ENCODE peak calls at places on chromosome 2, in six cellular contexts. V, X, W, E, O and A are unnamed samples.
A peak's percentile ranks its signal among the peaks of the same experiment; 100 is the strongest.

GRCh38 chr2:105438104-105438929 is 39.5 kb upstream of the FHL2 start:
- DNase-seq in W (no peak), O (peak; percentile 80), X (peak; percentile 97), V (peak; percentile 62), E (no peak), A (no peak)

GRCh38 chr2:136242687-136243277 is 124.8 kb upstream of the CXCR4 start:
- DNase-seq in E (no peak), W (peak; percentile 24), V (peak; percentile 20), X (peak; percentile 17), O (no peak), A (no peak)

GRCh38 chr2:235807347-235807746 is 313.5 kb downstream of the AGAP1 start:
- DNase-seq in V (no peak), X (no peak), E (no peak), O (no peak), W (no peak), A (peak; percentile 5)

GRCh38 chr2:3598912-3599854 is 4.3 kb downstream of the COLEC11 start:
- DNase-seq in X (no peak), V (no peak), W (no peak), E (no peak), O (no peak), A (no peak)

GRCh38 chr2:240467149-240467642 is 31.7 kb downstream of the GPC1 start:
- DNase-seq in V (no peak), W (no peak), E (peak; percentile 1), X (no peak), O (no peak), A (no peak)

GRCh38 chr2:238649123-238649522 is 198.8 kb upstream of the TWIST2 start:
- DNase-seq in E (no peak), V (no peak), W (no peak), O (no peak), X (no peak), A (no peak)

GRCh38 chr2:221596192-221596591 is 24.1 kb upstream of the EPHA4 start:
- DNase-seq in O (no peak), W (no peak), E (no peak), V (peak; percentile 18), X (peak; percentile 11), A (no peak)

GRCh38 chr2:230687498-230687897 is 25.1 kb upstream of the CAB39 start:
- DNase-seq in W (no peak), X (peak; percentile 58), O (no peak), V (peak; percentile 43), E (no peak), A (no peak)

GRCh38 chr2:77169426-77169825 is 352.8 kb downstream of the LRRTM4 start:
- DNase-seq in E (no peak), V (no peak), X (no peak), O (no peak), W (no peak), A (no peak)

GRCh38 chr2:98795903-98796676 is 65.2 kb upstream of the MGAT4A start:
- DNase-seq in V (no peak), O (no peak), E (no peak), X (no peak), W (no peak), A (no peak)

GRCh38 chr2:199940373-199940772 is 14.9 kb downstream of the TYW5 start:
- DNase-seq in V (peak; percentile 55), O (no peak), E (no peak), W (peak; percentile 23), X (peak; percentile 43), A (no peak)

GRCh38 chr2:175804130-175804529 is 197.9 kb downstream of the LNPK start:
- DNase-seq in V (no peak), E (no peak), O (no peak), W (no peak), X (no peak), A (no peak)

GRCh38 chr2:45316576-45317338 is 294.3 kb downstream of the SRBD1 start:
- DNase-seq in E (no peak), V (no peak), W (no peak), O (no peak), X (no peak), A (no peak)

GRCh38 chr2:200079356-200079755 is 124.0 kb downstream of the MAIP1 start:
- DNase-seq in X (no peak), O (no peak), V (no peak), W (no peak), E (no peak), A (no peak)

GRCh38 chr2:188114014-188114413 is 177.7 kb upstream of the GULP1 start:
- DNase-seq in O (no peak), X (peak; percentile 70), V (peak; percentile 76), W (no peak), E (no peak), A (no peak)

GRCh38 chr2:143705108-143705686 is 576.0 kb downstream of the ARHGAP15 start:
- DNase-seq in W (no peak), X (peak; percentile 86), V (peak; percentile 17), O (no peak), E (no peak), A (no peak)

GRCh38 chr2:51734115-51734514 is 702.2 kb upstream of the NRXN1 start:
- DNase-seq in O (no peak), V (peak; percentile 84), X (peak; percentile 28), E (no peak), W (no peak), A (no peak)

GRCh38 chr2:235936493-235936892 is 231.7 kb downstream of the GBX2 start:
- DNase-seq in X (no peak), V (peak; percentile 66), O (no peak), E (no peak), W (no peak), A (no peak)

GRCh38 chr2:190843874-190844699 is 36.5 kb upstream of the GLS start:
- DNase-seq in X (no peak), W (no peak), O (no peak), E (no peak), V (no peak), A (no peak)

GRCh38 chr2:149143734-149144133 is 105.2 kb downstream of the LYPD6B start:
- DNase-seq in V (no peak), X (peak; percentile 47), E (no peak), W (no peak), O (no peak), A (no peak)

GRCh38 chr2:159381574-159381973 is 95.1 kb upstream of the WDSUB1 start:
- DNase-seq in V (peak; percentile 29), W (no peak), O (no peak), X (no peak), E (no peak), A (no peak)

GRCh38 chr2:158509928-158510797 is 53.4 kb downstream of the PKP4 start:
- DNase-seq in E (no peak), X (no peak), W (no peak), O (no peak), V (peak; percentile 52), A (no peak)

GRCh38 chr2:140804682-140805235 is 1326.1 kb downstream of the LRP1B start:
- DNase-seq in O (no peak), X (no peak), W (no peak), E (no peak), V (no peak), A (no peak)

GRCh38 chr2:217438821-217439220 is 564.0 kb downstream of the TNS1 start:
- DNase-seq in X (no peak), E (no peak), W (no peak), V (no peak), O (no peak), A (no peak)

GRCh38 chr2:128623776-128624424 is 305.2 kb upstream of the HS6ST1 start:
- DNase-seq in O (no peak), V (peak; percentile 96), E (no peak), W (no peak), X (peak; percentile 79), A (no peak)

GRCh38 chr2:173184031-173185004 is 108.7 kb downstream of the MAP3K20 start:
- DNase-seq in X (peak; percentile 99), O (no peak), V (peak; percentile 98), E (peak; percentile 23), W (no peak), A (no peak)

GRCh38 chr2:61759718-61760117 is 94.1 kb downstream of the FAM161A start:
- DNase-seq in X (peak; percentile 89), W (no peak), V (peak; percentile 87), E (no peak), O (no peak), A (no peak)

GRCh38 chr2:120388222-120389035 is 42.5 kb downstream of the INHBB start:
- DNase-seq in E (no peak), V (no peak), O (no peak), W (no peak), X (no peak), A (no peak)

GRCh38 chr2:26114144-26114543 is 58.7 kb upstream of the GAREM2 start:
- DNase-seq in V (no peak), O (no peak), X (no peak), W (no peak), E (no peak), A (no peak)

GRCh38 chr2:181770145-181770544 is 89.8 kb upstream of the NEUROD1 start:
- DNase-seq in V (no peak), E (no peak), O (no peak), W (no peak), X (no peak), A (no peak)

DNA sequence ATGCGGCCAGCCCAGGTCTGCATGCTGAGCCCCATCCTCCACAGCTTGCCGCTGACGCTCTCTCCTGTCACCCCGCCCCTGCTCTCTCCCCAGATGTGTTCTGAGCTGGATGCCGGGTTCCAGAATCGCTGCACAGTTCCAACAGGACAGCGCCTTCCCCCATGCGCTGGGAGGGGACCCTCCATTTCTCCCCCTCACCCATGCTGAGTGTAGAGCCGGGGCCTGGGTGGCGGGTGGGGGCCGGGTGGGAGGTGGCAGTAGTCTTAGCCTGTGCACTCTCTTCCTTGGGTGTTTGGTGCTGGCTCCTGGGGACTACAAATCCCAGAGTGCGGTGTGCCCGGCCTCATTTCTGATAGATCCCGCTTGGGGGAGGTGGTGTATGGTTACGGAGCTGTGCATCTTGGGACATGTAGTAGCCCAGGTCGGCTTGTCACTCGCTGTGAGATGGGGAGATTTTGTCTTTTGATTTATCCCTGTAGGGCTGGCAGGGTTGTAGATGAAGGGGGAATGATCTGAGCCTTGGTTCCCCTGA is 6.8 kb downstream of the DNAJB2 start:
- DNase-seq in X (peak; percentile 70), V (peak; percentile 83), O (no peak), E (no peak), W (no peak), A (no peak)
- H3K4me3 ChIP-seq in X (no peak overlapping the region), V (no peak overlapping the region), O (no peak overlapping the region), E (no peak overlapping the region), W (no peak overlapping the region), A (no peak overlapping the region)

GRCh38 chr2:174487536-174488162 is 820 bp upstream of the GPR155 start:
- DNase-seq in O (no peak), V (no peak), E (no peak), W (no peak), X (no peak), A (no peak)
- H3K4me3 ChIP-seq in O (peak overlapping the region; percentile 77), V (peak overlapping the region; percentile 65), E (peak overlapping the region; percentile 63), W (peak overlapping the region; percentile 72), X (peak overlapping the region; percentile 82), A (peak overlapping the region; percentile 80)

GRCh38 chr2:6073260-6074141 is 381.3 kb downstream of the SOX11 start:
- DNase-seq in X (peak; percentile 3), E (peak; percentile 47), W (no peak), O (no peak), V (peak; percentile 75), A (peak; percentile 69)
- H3K4me3 ChIP-seq in X (no peak overlapping the region), E (no peak overlapping the region), W (no peak overlapping the region), O (no peak overlapping the region), V (no peak overlapping the region), A (no peak overlapping the region)

DNA sequence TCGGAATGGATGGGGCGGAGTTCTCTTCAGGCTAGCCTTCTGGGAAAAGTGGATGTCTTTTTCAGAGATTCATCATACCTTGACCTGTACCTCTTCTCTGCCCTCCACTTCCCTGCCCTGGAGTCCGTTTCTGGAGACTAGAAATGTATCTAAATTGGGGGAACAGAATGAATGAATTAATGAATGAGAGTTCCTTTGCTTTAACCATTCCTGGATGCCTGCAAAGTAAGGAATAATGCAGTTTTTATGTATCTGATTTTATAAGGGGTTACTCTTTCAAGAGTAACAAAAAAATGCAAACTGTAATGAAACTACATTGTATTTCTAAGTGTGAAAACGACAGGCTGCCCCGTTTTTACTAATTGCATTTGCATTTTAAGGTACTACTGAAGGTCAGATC is 2.0 kb downstream of the SOWAHC start:
- DNase-seq in V (no peak), W (no peak), X (no peak), O (no peak), E (no peak), A (no peak)
- H3K4me3 ChIP-seq in V (no peak overlapping the region), W (no peak overlapping the region), X (no peak overlapping the region), O (no peak overlapping the region), E (no peak overlapping the region), A (no peak overlapping the region)